ENCODE peak calls at places on chromosomes 13 and 19, in eight cellular contexts. One of them, this sample, is unnamed.

GRCh38 chr19:13207237-13208130 is 57.3 kb downstream of the IER2 start:
- DNase-seq in Karpas-422: peak; percentile 19
- DNase-seq in mesendoderm: no peak
- DNase-seq in NCI-H2081 treated with DMSO at 0.1 percent for 48 hours: no peak
- DNase-seq in NCI-H345: no peak
- DNase-seq in T-helper 1 cell: no peak
- DNase-seq in iPS-NIHi11: peak; percentile 63
- DNase-seq in MV-4-11: peak; percentile 70
- DNase-seq in this sample: no peak

GRCh38 chr13:114043421-114044053 is 69.7 kb upstream of the C13orf46 start:
- DNase-seq in iPS-NIHi11: peak; percentile 65
- DNase-seq in MV-4-11: peak; percentile 97
- DNase-seq in NCI-H2081 treated with DMSO at 0.1 percent for 48 hours: no peak
- DNase-seq in T-helper 1 cell: no peak
- DNase-seq in Karpas-422: no peak
- DNase-seq in NCI-H345: no peak
- DNase-seq in mesendoderm: peak; percentile 94
- DNase-seq in this sample: no peak

GRCh38 chr19:13597625-13598024 is 91.3 kb upstream of the CACNA1A start:
- DNase-seq in Karpas-422: peak; percentile 87
- DNase-seq in mesendoderm: peak; percentile 57
- DNase-seq in T-helper 1 cell: peak; percentile 16
- DNase-seq in iPS-NIHi11: peak; percentile 81
- DNase-seq in MV-4-11: peak; percentile 56
- DNase-seq in NCI-H345: peak; percentile 70
- DNase-seq in NCI-H2081 treated with DMSO at 0.1 percent for 48 hours: peak; percentile 65
- DNase-seq in this sample: no peak

GRCh38 chr13:104246955-104247354 is 1180.7 kb upstream of the SLC10A2 start:
- DNase-seq in NCI-H2081 treated with DMSO at 0.1 percent for 48 hours: no peak
- DNase-seq in MV-4-11: no peak
- DNase-seq in Karpas-422: no peak
- DNase-seq in NCI-H345: no peak
- DNase-seq in mesendoderm: no peak
- DNase-seq in iPS-NIHi11: no peak
- DNase-seq in T-helper 1 cell: no peak
- DNase-seq in this sample: no peak

GRCh38 chr13:45242070-45242469 is 41.2 kb upstream of the KCTD4 start:
- DNase-seq in NCI-H345: no peak
- DNase-seq in MV-4-11: no peak
- DNase-seq in Karpas-422: no peak
- DNase-seq in iPS-NIHi11: peak; percentile 37
- DNase-seq in mesendoderm: no peak
- DNase-seq in NCI-H2081 treated with DMSO at 0.1 percent for 48 hours: no peak
- DNase-seq in T-helper 1 cell: no peak
- DNase-seq in this sample: no peak

GRCh38 chr13:97855570-97855970 is 97.9 kb upstream of the IPO5 start:
- DNase-seq in T-helper 1 cell: no peak
- DNase-seq in NCI-H345: peak; percentile 75
- DNase-seq in Karpas-422: peak; percentile 80
- DNase-seq in MV-4-11: peak; percentile 39
- DNase-seq in iPS-NIHi11: peak; percentile 81
- DNase-seq in NCI-H2081 treated with DMSO at 0.1 percent for 48 hours: peak; percentile 6
- DNase-seq in mesendoderm: peak; percentile 71
- DNase-seq in this sample: no peak

GRCh38 chr19:41545547-41545946 is 30.4 kb upstream of the CEACAM21 start:
- DNase-seq in mesendoderm: no peak
- DNase-seq in T-helper 1 cell: no peak
- DNase-seq in MV-4-11: peak; percentile 76
- DNase-seq in NCI-H345: no peak
- DNase-seq in Karpas-422: no peak
- DNase-seq in iPS-NIHi11: no peak
- DNase-seq in NCI-H2081 treated with DMSO at 0.1 percent for 48 hours: no peak
- DNase-seq in this sample: no peak

GRCh38 chr19:47063874-47064273 is 15.4 kb upstream of the TMEM160 start:
- DNase-seq in NCI-H2081 treated with DMSO at 0.1 percent for 48 hours: no peak
- DNase-seq in T-helper 1 cell: no peak
- DNase-seq in NCI-H345: no peak
- DNase-seq in iPS-NIHi11: no peak
- DNase-seq in Karpas-422: no peak
- DNase-seq in mesendoderm: no peak
- DNase-seq in MV-4-11: no peak
- DNase-seq in this sample: no peak

GRCh38 chr19:45763691-45764294 is 5.3 kb downstream of the SIX5 start:
- DNase-seq in iPS-NIHi11: no peak
- DNase-seq in Karpas-422: no peak
- DNase-seq in mesendoderm: no peak
- DNase-seq in NCI-H345: no peak
- DNase-seq in T-helper 1 cell: no peak
- DNase-seq in NCI-H2081 treated with DMSO at 0.1 percent for 48 hours: no peak
- DNase-seq in MV-4-11: no peak
- DNase-seq in this sample: no peak

This sample was measured in effector memory CD4-positive, alpha-beta T cell.